ENCODE peak calls at places on chromosomes 13 and 19, in nine cellular contexts. X is endodermal cell, K is mesendoderm, O is brain microvascular endothelial cell, M is heart left ventricle, T is left ventricle myocardium inferior, J is endothelial cell of umbilical vein, D is tibial artery, F is neuronal stem cell. A is an unnamed sample.

GRCh38 chr13:110685305-110685704 is 20.6 kb downstream of the CARS2 start:
- DNase-seq in X (no peak), K (no peak), O (peak), M (no peak), T (no peak), J (no peak), D (peak), F (no peak), A (no peak)

GRCh38 chr13:44801990-44802389 is 187.3 kb downstream of the NUFIP1 start:
- DNase-seq in X (no peak), K (no peak), O (peak), M (no peak), T (no peak), J (peak), D (no peak), F (no peak), A (no peak)

GRCh38 chr19:4380254-4380727 is 20.1 kb downstream of the SH3GL1 start:
- DNase-seq in X (no peak), K (no peak), O (no peak), M (peak), T (peak), J (no peak), D (peak), F (no peak), A (no peak)

GRCh38 chr19:29842471-29843179 is 30.8 kb downstream of the CCNE1 start:
- DNase-seq in X (no peak), K (no peak), O (no peak), M (no peak), T (no peak), J (no peak), D (no peak), F (no peak), A (no peak)

GRCh38 chr19:38168632-38169031 is 55.4 kb downstream of the DPF1 start:
- DNase-seq in X (no peak), K (peak), O (no peak), M (no peak), T (no peak), J (no peak), D (no peak), F (no peak), A (no peak)

GRCh38 chr13:32830632-32831031 is 185.6 kb upstream of the KL start:
- DNase-seq in X (no peak), K (no peak), O (no peak), M (no peak), T (no peak), J (no peak), D (no peak), F (no peak), A (no peak)

GRCh38 chr19:55353803-55354697 is 469 bp downstream of the COX6B2 start:
- DNase-seq in X (peak), K (peak), O (peak), M (no peak), T (peak), J (peak), D (no peak), F (no peak), A (no peak)

GRCh38 chr13:110568649-110569048 is 7.1 kb upstream of the RAB20 start:
- DNase-seq in X (no peak), K (no peak), O (no peak), M (no peak), T (no peak), J (no peak), D (no peak), F (no peak), A (no peak)

GRCh38 chr13:91721413-91721812 is 323.0 kb downstream of the GPC5 start:
- DNase-seq in X (no peak), K (no peak), O (no peak), M (no peak), T (no peak), J (no peak), D (no peak), F (no peak), A (no peak)

GRCh38 chr19:30097746-30098280 is 155.8 kb downstream of the URI1 start:
- DNase-seq in X (no peak), K (no peak), O (no peak), M (peak), T (no peak), J (no peak), D (no peak), F (no peak), A (no peak)

GRCh38 chr19:4267101-4267900 is 11.8 kb upstream of the SHD start:
- DNase-seq in X (peak), K (peak), O (peak), M (no peak), T (peak), J (peak), D (no peak), F (peak), A (no peak)

GRCh38 chr19:42023121-42023942 is 29.3 kb upstream of the ATP1A3 start:
- DNase-seq in X (peak), K (peak), O (peak), M (peak), T (no peak), J (no peak), D (no peak), F (no peak), A (no peak)

GRCh38 chr13:112746044-112746443 is 56.2 kb downstream of the ATP11A start:
- DNase-seq in X (no peak), K (no peak), O (no peak), M (no peak), T (no peak), J (no peak), D (no peak), F (no peak), A (no peak)

GRCh38 chr13:39107484-39108040 is 69.3 kb downstream of the NHLRC3 start:
- DNase-seq in X (no peak), K (no peak), O (no peak), M (no peak), T (no peak), J (no peak), D (no peak), F (no peak), A (no peak)

GRCh38 chr13:113777311-113778260 is 18.6 kb downstream of the TMEM255B start:
- DNase-seq in X (peak), K (peak), O (no peak), M (no peak), T (no peak), J (no peak), D (peak), F (peak), A (no peak)

GRCh38 chr19:10797541-10798256 is 38.3 kb downstream of the TMED1 start:
- DNase-seq in X (no peak), K (no peak), O (no peak), M (no peak), T (no peak), J (peak), D (no peak), F (no peak), A (no peak)

DNA sequence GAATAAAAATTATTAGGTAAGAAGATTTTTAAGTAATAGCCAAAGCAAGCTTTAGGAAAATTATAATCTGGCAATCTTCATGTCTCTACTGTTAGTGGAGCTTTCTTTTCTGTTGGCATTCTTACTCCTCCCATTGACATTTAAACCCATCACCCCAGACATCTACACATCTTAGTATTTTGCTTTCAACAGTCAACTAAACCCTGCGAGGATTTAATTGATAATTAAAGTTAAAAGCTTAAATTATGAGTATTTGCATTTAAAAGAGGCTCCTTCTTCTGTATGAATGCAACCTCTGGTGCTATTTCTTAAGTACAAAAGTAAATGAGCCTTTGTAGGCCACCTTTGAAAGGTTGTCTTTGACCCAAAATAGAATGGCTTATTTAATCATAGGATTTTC is 148.1 kb downstream of the DACH1 start:
- DNase-seq in X (no peak), K (no peak), O (no peak), M (no peak), T (no peak), J (no peak), D (no peak), F (no peak), A (no peak)
- H3K27ac ChIP-seq in X (no peak), K (no peak), O (no peak), M (no peak), T (no peak), J (no peak), D (no peak), F (no peak), A (no peak)

GRCh38 chr19:18590273-18591272 is 2.0 kb downstream of the REX1BD start:
- DNase-seq in X (peak), K (peak), O (peak), M (no peak), T (no peak), J (no peak), D (peak), F (peak), A (no peak)
- H3K4me3 ChIP-seq in X (peak), K (peak), O (peak), M (peak), T (peak), J (no peak), D (peak), F (no peak), A (peak)

DNA sequence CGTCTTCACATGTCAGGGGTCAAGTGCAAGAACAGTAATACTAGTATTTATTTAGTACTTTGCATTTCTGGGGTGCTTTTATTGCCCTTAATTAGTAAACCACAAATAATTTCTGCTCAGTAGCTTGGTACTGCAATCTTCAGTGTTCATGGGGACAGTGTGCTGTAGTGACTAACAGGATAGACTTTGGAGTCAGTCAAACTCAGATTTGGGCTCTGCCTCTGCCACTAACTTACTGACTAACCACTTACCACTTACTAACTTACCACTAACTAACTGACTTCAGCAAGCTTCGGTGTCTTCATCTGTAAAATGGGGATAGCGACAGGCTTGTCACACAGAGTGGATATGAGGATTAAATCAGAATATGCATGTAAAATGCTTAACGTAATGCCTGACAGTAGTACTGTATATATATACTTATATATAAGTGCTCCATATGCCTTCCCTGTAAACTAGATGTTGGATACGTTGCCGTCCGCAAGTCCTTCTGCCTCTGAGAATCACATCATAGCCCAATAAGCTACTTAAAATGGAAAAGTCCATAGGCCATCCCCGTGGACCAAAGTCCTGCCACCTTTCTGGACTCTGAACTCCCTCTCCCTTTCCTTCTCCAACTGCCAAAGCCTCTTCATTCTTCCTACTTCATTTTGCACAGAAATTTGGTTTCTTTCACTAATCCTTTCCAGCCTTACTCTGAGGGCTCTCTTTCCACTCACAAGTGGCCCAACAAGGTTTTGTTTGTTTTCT is 158.0 kb downstream of the ZIC5 start:
- DNase-seq in X (no peak), K (no peak), O (no peak), M (no peak), T (no peak), J (no peak), D (no peak), F (no peak), A (no peak)
- H3K27ac ChIP-seq in X (no peak), K (no peak), O (no peak), M (no peak), T (no peak), J (no peak), D (no peak), F (no peak), A (no peak)

DNA sequence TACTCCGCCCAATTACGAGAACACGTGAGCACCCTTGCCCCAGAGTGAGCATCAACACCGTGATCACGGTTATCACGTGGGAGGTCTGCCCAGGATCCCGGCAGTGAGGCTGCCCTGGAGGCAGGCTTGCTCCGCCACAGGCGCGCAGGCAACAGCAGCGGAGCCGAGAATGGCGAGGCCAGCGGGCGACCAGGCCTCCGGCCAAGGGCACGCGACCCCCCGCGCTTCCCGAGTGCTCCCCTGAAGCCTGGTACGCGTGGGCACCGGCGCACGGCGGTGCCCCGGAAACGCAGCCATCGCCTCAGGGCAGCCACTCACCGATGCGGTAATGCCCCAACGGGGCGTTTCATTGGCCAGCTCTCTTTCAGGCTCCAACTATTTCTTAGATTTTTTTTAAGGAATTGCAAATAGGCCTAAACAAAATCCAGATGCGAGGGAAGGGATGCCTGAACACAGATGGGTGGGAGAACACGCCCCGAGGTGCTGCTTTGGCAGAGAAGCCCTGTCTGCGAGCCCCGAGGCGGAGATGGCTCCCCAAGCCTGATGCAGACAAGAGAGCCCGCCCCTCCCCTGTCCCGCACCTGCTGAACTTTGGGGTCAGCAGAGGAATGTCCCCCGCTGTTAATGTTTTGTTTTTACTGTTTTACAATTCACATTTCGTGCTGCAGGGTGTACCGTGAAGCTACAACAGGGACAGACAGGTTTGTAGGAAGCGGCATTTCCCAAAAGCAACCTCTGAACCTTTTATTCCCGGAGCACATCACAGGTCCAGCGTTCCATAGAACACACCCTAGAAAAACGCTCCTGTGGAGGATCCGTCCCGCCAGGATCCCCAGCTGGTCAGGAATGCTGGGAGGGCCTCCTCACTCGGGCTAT is 132.7 kb downstream of the ZDHHC20 start:
- DNase-seq in X (peak), K (peak), O (peak), M (no peak), T (no peak), J (peak), D (no peak), F (peak), A (no peak)
- H3K4me3 ChIP-seq in X (peak), K (peak), O (peak), M (peak), T (peak), J (peak), D (no peak), F (peak), A (peak)

GRCh38 chr19:2529473-2529918 is 53.6 kb downstream of the GADD45B start:
- DNase-seq in X (no peak), K (peak), O (peak), M (no peak), T (no peak), J (peak), D (no peak), F (no peak), A (peak)
- H3K27ac ChIP-seq in X (no peak), K (no peak), O (peak), M (no peak), T (no peak), J (peak), D (no peak), F (no peak), A (no peak)

GRCh38 chr19:5995606-5996005 is 17.7 kb upstream of the RANBP3 start:
- DNase-seq in X (no peak), K (no peak), O (no peak), M (no peak), T (no peak), J (no peak), D (no peak), F (no peak), A (no peak)

GRCh38 chr19:5999693-6000092 is 21.8 kb upstream of the RANBP3 start:
- DNase-seq in X (no peak), K (no peak), O (no peak), M (no peak), T (no peak), J (no peak), D (no peak), F (no peak), A (no peak)

GRCh38 chr19:5996102-5996501 is 18.2 kb upstream of the RANBP3 start:
- DNase-seq in X (no peak), K (no peak), O (no peak), M (no peak), T (no peak), J (no peak), D (no peak), F (no peak), A (no peak)

GRCh38 chr19:5996598-5997320 is 18.8 kb upstream of the RANBP3 start:
- DNase-seq in X (no peak), K (no peak), O (no peak), M (no peak), T (no peak), J (no peak), D (no peak), F (no peak), A (no peak)

GRCh38 chr19:5997371-5997770 is 19.4 kb upstream of the RANBP3 start:
- DNase-seq in X (peak), K (peak), O (no peak), M (no peak), T (no peak), J (no peak), D (no peak), F (no peak), A (no peak)
- H3K4me3 ChIP-seq in X (no peak), K (no peak), O (no peak), M (no peak), T (no peak), J (no peak), D (no peak), F (no peak), A (no peak)

DNA sequence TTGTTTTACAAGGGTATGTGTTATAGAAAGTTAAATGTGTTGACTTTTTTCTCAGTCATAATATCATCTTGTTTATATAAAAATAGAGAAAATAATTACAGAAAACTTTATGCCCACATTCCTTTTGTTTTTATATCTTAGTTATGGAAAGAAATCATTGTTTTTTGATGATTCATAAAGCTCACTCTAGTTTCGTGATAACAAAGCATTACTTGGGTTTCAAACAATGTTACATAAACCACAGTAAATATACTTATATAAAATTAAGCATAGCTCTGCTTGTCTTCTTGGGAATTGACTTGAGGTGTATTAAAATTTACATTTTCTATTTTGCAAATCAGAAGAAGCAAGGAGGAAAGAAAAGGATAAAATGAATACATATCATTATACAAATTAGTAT is 111.8 kb downstream of the SGCG start:
- DNase-seq in X (no peak), K (no peak), O (no peak), M (no peak), T (no peak), J (no peak), D (no peak), F (no peak), A (no peak)
- H3K27ac ChIP-seq in X (no peak), K (no peak), O (peak), M (no peak), T (no peak), J (no peak), D (no peak), F (no peak), A (no peak)

GRCh38 chr19:660793-661426 is 2.1 kb downstream of the RNF126 start:
- DNase-seq in X (peak), K (no peak), O (no peak), M (no peak), T (no peak), J (no peak), D (no peak), F (no peak), A (no peak)
- H3K4me3 ChIP-seq in X (peak), K (no peak), O (peak), M (peak), T (peak), J (peak), D (peak), F (peak), A (peak)

GRCh38 chr19:45577111-45577905 is 7.3 kb downstream of the OPA3 start:
- DNase-seq in X (peak), K (peak), O (peak), M (peak), T (peak), J (no peak), D (no peak), F (no peak), A (peak)
- H3K27ac ChIP-seq in X (no peak), K (no peak), O (peak), M (peak), T (peak), J (no peak), D (no peak), F (no peak), A (peak)

GRCh38 chr13:67200605-67201004 is 29.5 kb downstream of the PCDH9 start:
- DNase-seq in X (no peak), K (no peak), O (no peak), M (no peak), T (no peak), J (no peak), D (no peak), F (no peak), A (no peak)

GRCh38 chr13:67193979-67194378 is 36.2 kb downstream of the PCDH9 start:
- DNase-seq in X (no peak), K (no peak), O (no peak), M (no peak), T (no peak), J (no peak), D (no peak), F (no peak), A (no peak)

GRCh38 chr13:67200183-67200582 is 30.0 kb downstream of the PCDH9 start:
- DNase-seq in X (no peak), K (no peak), O (no peak), M (no peak), T (no peak), J (no peak), D (no peak), F (no peak), A (no peak)

GRCh38 chr13:67192751-67193150 is 37.4 kb downstream of the PCDH9 start:
- DNase-seq in X (no peak), K (no peak), O (no peak), M (no peak), T (no peak), J (no peak), D (no peak), F (no peak), A (no peak)

DNA sequence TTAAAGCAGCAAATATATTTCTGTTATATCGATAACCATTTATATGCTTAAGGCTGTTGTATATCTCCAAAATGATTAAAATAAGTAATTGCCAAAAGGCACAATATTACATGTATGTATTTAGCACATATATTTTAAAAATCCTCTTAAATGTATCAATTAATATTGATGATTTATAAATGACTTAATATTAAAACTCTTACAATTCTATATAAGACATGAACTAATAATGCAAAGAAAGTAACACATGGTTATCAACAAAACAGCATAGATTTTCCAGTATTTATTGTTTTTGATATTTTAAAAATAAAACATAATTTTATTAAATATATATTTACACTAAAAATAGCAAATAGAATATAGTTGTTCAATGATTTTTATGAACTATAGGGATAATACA is 32.4 kb downstream of the PCDH9 start:
- DNase-seq in X (no peak), K (no peak), O (no peak), M (no peak), T (no peak), J (no peak), D (no peak), F (no peak), A (no peak)
- H3K4me3 ChIP-seq in X (no peak), K (no peak), O (no peak), M (no peak), T (no peak), J (no peak), D (no peak), F (no peak), A (no peak)

A was measured in keratinocyte.